ENCODE peak calls at places on chromosome 3, in seven cellular contexts. G is colonic mucosa, C is HL-60, Q is neural progenitor cell, O is A549, U is tibial nerve, P is psoas muscle. I is an unnamed sample.
A peak's percentile ranks its signal among the peaks of the same experiment; 100 is the strongest.

GRCh38 chr3:194141415-194142155 is 5.6 kb downstream of the HES1 start:
- DNase-seq in C (peak; percentile 77), U (peak; percentile 61), Q (peak; percentile 92), P (peak; percentile 94), G (peak; percentile 91), O (peak; percentile 66), I (peak; percentile 96)

GRCh38 chr3:186097663-186098451 is 11.0 kb downstream of the ETV5 start:
- DNase-seq in G (peak; percentile 86), P (peak; percentile 29), O (peak; percentile 75), Q (peak; percentile 95), U (peak; percentile 33), C (no peak), I (peak; percentile 69)

GRCh38 chr3:138412821-138413531 is 21.4 kb upstream of the ESYT3 start:
- DNase-seq in C (no peak), G (no peak), U (no peak), Q (no peak), P (no peak), O (no peak), I (no peak)

GRCh38 chr3:187739125-187739560 is 6.1 kb downstream of the BCL6 start:
- DNase-seq in O (no peak), P (peak; percentile 60), Q (no peak), C (peak; percentile 15), U (peak; percentile 50), G (peak; percentile 56), I (peak; percentile 51)

GRCh38 chr3:186669378-186670084 is 3.7 kb downstream of the HRG start:
- DNase-seq in G (no peak), P (no peak), C (no peak), O (no peak), U (no peak), Q (no peak), I (no peak)

GRCh38 chr3:174957081-174957480 is 97.9 kb downstream of the NAALADL2 start:
- DNase-seq in Q (no peak), U (no peak), O (no peak), P (no peak), C (no peak), G (no peak), I (no peak)

GRCh38 chr3:5479229-5479799 is 291.8 kb downstream of the EDEM1 start:
- DNase-seq in O (no peak), P (no peak), C (peak; percentile 10), G (peak; percentile 37), U (no peak), Q (no peak), I (no peak)

GRCh38 chr3:98647197-98647596 is 53.8 kb upstream of the CPOX start:
- DNase-seq in U (no peak), C (no peak), P (no peak), G (no peak), Q (no peak), O (no peak), I (no peak)

GRCh38 chr3:112699436-112699978 is 58.6 kb upstream of the CCDC80 start:
- DNase-seq in O (no peak), C (no peak), P (no peak), G (no peak), Q (no peak), U (no peak), I (no peak)

GRCh38 chr3:61452536-61452991 is 108.8 kb upstream of the PTPRG start:
- DNase-seq in Q (no peak), C (no peak), O (no peak), G (no peak), P (no peak), U (no peak), I (no peak)

DNA sequence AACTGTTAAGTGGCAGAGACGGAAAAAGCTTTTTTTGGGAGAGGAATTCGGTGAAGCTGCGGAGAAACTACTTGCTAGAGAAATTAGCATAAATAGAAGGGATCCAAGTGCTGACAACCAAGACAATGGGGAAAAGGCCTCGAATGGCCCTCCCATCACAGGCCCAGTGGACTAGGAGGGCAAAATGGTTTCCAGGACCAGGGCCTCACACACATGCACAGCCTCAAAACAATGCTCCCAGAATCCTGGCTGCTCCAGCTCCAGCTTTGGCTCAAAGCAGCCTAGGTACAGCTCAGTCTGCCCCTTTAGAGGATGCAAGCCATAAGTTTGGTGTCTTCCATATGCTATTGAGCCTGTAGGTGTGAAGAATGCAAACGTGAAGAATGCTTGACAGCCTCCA is 388.2 kb downstream of the OTOL1 start:
- DNase-seq in C (no peak), U (no peak), P (no peak), O (no peak), Q (no peak), G (no peak), I (no peak)
- H3K4me3 ChIP-seq in C (no peak overlapping the region), U (no peak overlapping the region), P (no peak overlapping the region), O (no peak overlapping the region), Q (no peak overlapping the region), G (no peak overlapping the region), I (no peak overlapping the region)

GRCh38 chr3:18883553-18883952 is 264.8 kb upstream of the KCNH8 start:
- DNase-seq in P (no peak), U (no peak), Q (no peak), G (no peak), O (no peak), C (peak; percentile 64), I (no peak)

GRCh38 chr3:18890459-18890858 is 257.9 kb upstream of the KCNH8 start:
- DNase-seq in G (no peak), O (no peak), U (no peak), Q (no peak), P (no peak), C (no peak), I (no peak)

GRCh38 chr3:18885612-18886011 is 262.7 kb upstream of the KCNH8 start:
- DNase-seq in C (no peak), P (no peak), U (no peak), Q (no peak), O (no peak), G (no peak), I (no peak)

GRCh38 chr3:18891641-18892040 is 256.7 kb upstream of the KCNH8 start:
- DNase-seq in P (no peak), U (no peak), Q (no peak), C (peak; percentile 55), O (no peak), G (no peak), I (no peak)

DNA sequence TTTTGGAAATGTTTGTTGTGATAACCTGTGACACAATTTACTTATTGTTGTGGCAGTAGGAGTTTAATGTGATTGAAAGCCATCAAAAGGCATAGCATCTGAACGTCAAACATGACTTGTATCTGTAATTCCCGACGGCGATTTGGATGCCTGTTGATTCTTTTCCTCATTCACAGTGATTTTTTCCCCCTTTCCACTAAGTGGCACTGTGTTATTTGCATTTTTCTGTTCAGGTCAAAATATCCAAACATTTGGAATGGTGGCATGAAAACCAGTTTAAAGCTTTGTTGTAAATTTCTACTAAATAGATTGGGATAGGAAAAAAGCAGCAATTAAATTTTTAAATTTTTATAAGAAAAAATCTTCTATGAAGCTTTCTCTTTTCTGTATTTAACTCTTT is 259.9 kb upstream of the KCNH8 start:
- DNase-seq in C (no peak), P (no peak), G (no peak), U (no peak), O (no peak), Q (no peak), I (no peak)
- TF ChIP-seq CTCF in C (no peak), P (no peak), G (no peak), U (no peak), O (no peak), Q (peak; percentile 36), I (no peak)

GRCh38 chr3:42613462-42613861 is 13.0 kb downstream of the NKTR start:
- DNase-seq in Q (no peak), P (no peak), C (no peak), G (no peak), U (no peak), O (no peak), I (no peak)
- H3K27ac ChIP-seq in Q (no peak overlapping the region), P (peak overlapping the region; percentile 69), C (peak overlapping the region; percentile 28), G (no peak overlapping the region), U (peak overlapping the region; percentile 31), O (no peak overlapping the region), I (peak overlapping the region; percentile 81)

GRCh38 chr3:156826144-156826895 is at the start of gene LEKR1:
- DNase-seq in C (peak; percentile 87), G (peak; percentile 87), Q (peak; percentile 83), P (peak; percentile 88), O (peak; percentile 73), U (peak; percentile 61), I (peak; percentile 89)

GRCh38 chr3:156820687-156821070 is 5.5 kb upstream of the LEKR1 start:
- DNase-seq in U (no peak), Q (no peak), C (peak; percentile 39), O (no peak), G (no peak), P (no peak), I (no peak)

GRCh38 chr3:156831006-156831405 is 4.9 kb downstream of the LEKR1 start:
- DNase-seq in Q (no peak), C (no peak), G (no peak), P (no peak), U (no peak), O (no peak), I (no peak)

GRCh38 chr3:156826896-156827882 is 1.0 kb downstream of the LEKR1 start:
- DNase-seq in P (no peak), O (no peak), U (no peak), C (no peak), G (no peak), Q (peak; percentile 40), I (no peak)

DNA sequence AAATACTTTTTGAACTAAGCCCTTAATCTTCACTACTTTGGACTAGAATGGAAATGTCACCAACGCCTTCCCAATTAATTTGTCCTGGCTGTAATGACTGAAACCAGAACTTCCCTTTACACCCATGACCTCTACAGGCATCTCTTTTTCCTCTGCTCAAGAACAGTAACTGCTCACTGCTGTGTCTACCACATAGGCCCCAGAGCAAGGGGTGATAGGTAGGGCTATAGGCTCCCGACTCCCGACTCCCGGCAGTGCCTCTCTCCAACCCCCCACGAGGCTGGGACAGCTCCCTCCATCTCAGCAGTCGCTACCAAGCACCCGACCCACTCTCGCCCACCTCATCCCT is 384 bp upstream of the LEKR1 start:
- DNase-seq in O (no peak), C (no peak), Q (no peak), P (no peak), U (no peak), G (no peak), I (no peak)
- H3K4me3 ChIP-seq in O (peak overlapping the region; percentile 54), C (peak overlapping the region; percentile 69), Q (peak overlapping the region; percentile 51), P (peak overlapping the region; percentile 93), U (peak overlapping the region; percentile 80), G (peak overlapping the region; percentile 69), I (peak overlapping the region; percentile 56)

GRCh38 chr3:37546876-37547275 is 314.8 kb upstream of the CTDSPL start:
- DNase-seq in U (peak; percentile 16), G (no peak), O (peak; percentile 49), P (no peak), C (peak; percentile 26), Q (peak; percentile 58), I (no peak)
- TF ChIP-seq CTCF in U (no peak), G (no peak), O (no peak), P (peak; percentile 28), C (no peak), Q (peak; percentile 37), I (peak; percentile 25)

GRCh38 chr3:165195628-165196576 is at the start of gene SLITRK3:
- DNase-seq in O (no peak), Q (peak; percentile 47), U (no peak), C (no peak), P (no peak), G (no peak), I (no peak)
- H3K27ac ChIP-seq in O (no peak within 1 kb of the TSS), Q (no peak within 1 kb of the TSS), U (no peak within 1 kb of the TSS), C (no peak within 1 kb of the TSS), P (no peak within 1 kb of the TSS), G (no peak within 1 kb of the TSS), I (no peak within 1 kb of the TSS)

I was measured in heart left ventricle.